ENCODE peak calls at places on chromosomes 2 and 18, in five cellular contexts. Y is HepG2, Q is heart right ventricle, P is body of pancreas, S is aorta. H is an unnamed sample.

GRCh38 chr2:133817680-133818566 is 249.7 kb upstream of the NCKAP5 start:
- DNase-seq in Y (peak; percentile 48), Q (no peak), S (no peak), P (no peak), H (no peak)

GRCh38 chr18:57833441-57834101 is 30.5 kb upstream of the ATP8B1 start:
- DNase-seq in S (no peak), Q (no peak), Y (peak; percentile 16), P (peak; percentile 50), H (no peak)

GRCh38 chr18:62788891-62789290 is 73.5 kb downstream of the PHLPP1 start:
- DNase-seq in S (no peak), Y (no peak), Q (no peak), P (no peak), H (no peak)

GRCh38 chr2:152573168-152573567 is 144.1 kb downstream of the PRPF40A start:
- DNase-seq in Y (no peak), Q (no peak), P (no peak), S (no peak), H (no peak)

GRCh38 chr2:6163932-6164331 is 471.7 kb downstream of the SOX11 start:
- DNase-seq in Q (no peak), Y (no peak), S (no peak), P (no peak), H (no peak)

GRCh38 chr2:69983392-69983791 is 22.0 kb upstream of the ASPRV1 start:
- DNase-seq in Q (no peak), S (peak; percentile 35), P (no peak), Y (no peak), H (no peak)

GRCh38 chr2:69001879-69002278 is 11.1 kb upstream of the ANTXR1 start:
- DNase-seq in Y (no peak), P (no peak), Q (no peak), S (no peak), H (no peak)

GRCh38 chr2:171158790-171159325 is 1.8 kb downstream of the TLK1 start:
- DNase-seq in Y (no peak), S (no peak), Q (no peak), P (no peak), H (no peak)

GRCh38 chr18:72826736-72827135 is 41.1 kb downstream of the NETO1 start:
- DNase-seq in S (no peak), Q (no peak), P (no peak), Y (no peak), H (no peak)

GRCh38 chr2:215080545-215080944 is 57.9 kb downstream of the ABCA12 start:
- DNase-seq in Y (no peak), P (no peak), S (no peak), Q (no peak), H (no peak)

GRCh38 chr18:2050702-2051201 is 520.6 kb downstream of the METTL4 start:
- DNase-seq in S (no peak), P (no peak), Q (no peak), Y (no peak), H (no peak)

GRCh38 chr2:149741646-149742045 is 154.1 kb upstream of the MMADHC start:
- DNase-seq in S (no peak), Y (no peak), Q (no peak), P (no peak), H (no peak)

GRCh38 chr2:111927723-111928122 is 29.3 kb downstream of the MERTK start:
- DNase-seq in Y (no peak), Q (no peak), S (no peak), P (no peak), H (no peak)

GRCh38 chr2:164621761-164622105 is 451 bp upstream of the GRB14 start:
- DNase-seq in S (no peak), P (peak; percentile 15), Q (no peak), Y (no peak), H (no peak)

GRCh38 chr2:190343170-190343499 is 254 bp upstream of the INPP1 start:
- DNase-seq in Q (no peak), S (no peak), Y (no peak), P (no peak), H (no peak)

GRCh38 chr2:72198532-72199241 is 51.0 kb upstream of the CYP26B1 start:
- DNase-seq in P (no peak), Y (peak; percentile 34), S (no peak), Q (no peak), H (no peak)

GRCh38 chr2:169480079-169480465 is 778 bp downstream of the BBS5 start:
- DNase-seq in S (no peak), Y (no peak), Q (no peak), P (no peak), H (no peak)

GRCh38 chr2:240219208-240219890 is 78.9 kb upstream of the OTOS start:
- DNase-seq in S (no peak), Y (no peak), Q (no peak), P (no peak), H (no peak)

GRCh38 chr2:98269274-98269673 is 77.0 kb upstream of the CNGA3 start:
- DNase-seq in S (no peak), Q (peak; percentile 17), P (peak; percentile 31), Y (peak; percentile 44), H (no peak)

GRCh38 chr18:43789234-43790000 is 512.1 kb upstream of the SYT4 start:
- DNase-seq in P (no peak), S (no peak), Y (no peak), Q (peak; percentile 7), H (no peak)

GRCh38 chr2:181124499-181124898 is 144.1 kb downstream of the UBE2E3 start:
- DNase-seq in S (no peak), Y (no peak), P (no peak), Q (no peak), H (no peak)

GRCh38 chr18:79805211-79805862 is 7.6 kb downstream of the KCNG2 start:
- DNase-seq in Y (no peak), S (no peak), P (no peak), Q (no peak), H (no peak)

GRCh38 chr2:99808801-99809200 is 319.0 kb upstream of the REV1 start:
- DNase-seq in P (no peak), S (no peak), Y (no peak), Q (no peak), H (no peak)

GRCh38 chr2:95278051-95278471 is 3.8 kb downstream of the PROM2 start:
- DNase-seq in Y (no peak), Q (no peak), P (peak; percentile 20), S (no peak), H (peak; percentile 39)

GRCh38 chr18:38576915-38577314 is 1011.3 kb upstream of the CELF4 start:
- DNase-seq in S (no peak), Y (no peak), Q (no peak), P (no peak), H (no peak)

GRCh38 chr2:48694143-48694542 is 61.4 kb downstream of the LHCGR start:
- DNase-seq in Y (peak; percentile 27), P (no peak), S (no peak), Q (no peak), H (no peak)

GRCh38 chr2:145110668-145111067 is 590.7 kb upstream of the ZEB2 start:
- DNase-seq in Y (no peak), S (no peak), P (no peak), Q (no peak), H (no peak)

GRCh38 chr2:108586116-108586515 is 51.8 kb downstream of the LIMS1 start:
- DNase-seq in P (no peak), S (no peak), Y (no peak), Q (no peak), H (no peak)

GRCh38 chr2:80947601-80948130 is 643.1 kb upstream of the LRRTM1 start:
- DNase-seq in P (no peak), S (no peak), Q (no peak), Y (no peak), H (no peak)

GRCh38 chr2:112541315-112542122 is 746 bp upstream of the POLR1B start:
- DNase-seq in S (peak; percentile 85), Y (no peak), P (peak; percentile 56), Q (peak; percentile 72), H (peak; percentile 67)

GRCh38 chr2:227717687-227718567 is at the start of gene SLC19A3:
- DNase-seq in Y (peak; percentile 69), Q (peak; percentile 81), P (peak; percentile 85), S (peak; percentile 91), H (peak; percentile 89)

GRCh38 chr2:193506035-193506434 is 1311.3 kb upstream of the TMEFF2 start:
- DNase-seq in Y (no peak), Q (no peak), S (no peak), P (no peak), H (no peak)

GRCh38 chr2:143525006-143525405 is 395.8 kb downstream of the ARHGAP15 start:
- DNase-seq in Y (no peak), S (no peak), P (no peak), Q (no peak), H (no peak)

GRCh38 chr2:27627963-27628766 is 647 bp downstream of the CCDC121 start:
- DNase-seq in Q (no peak), S (peak; percentile 57), Y (peak; percentile 45), P (peak; percentile 16), H (no peak)

GRCh38 chr2:96090181-96090500 is 26.2 kb downstream of the ADRA2B start:
- DNase-seq in Y (no peak), Q (no peak), S (no peak), P (no peak), H (no peak)

GRCh38 chr2:218781691-218782528 is at the start of gene CYP27A1:
- DNase-seq in P (peak; percentile 50), Q (peak; percentile 46), S (peak; percentile 79), Y (peak; percentile 83), H (peak; percentile 78)
- H3K27ac ChIP-seq in P (peak within 1 kb of the TSS; percentile 56), Q (peak within 1 kb of the TSS; percentile 84), S (peak within 1 kb of the TSS; percentile 74), Y (peak within 1 kb of the TSS; percentile 97), H (peak within 1 kb of the TSS; percentile 78)

GRCh38 chr2:74653985-74654882 is at the start of gene SEMA4F:
- DNase-seq in Y (peak; percentile 97), Q (peak; percentile 97), S (peak; percentile 97), P (peak; percentile 98), H (peak; percentile 95)

GRCh38 chr2:74648009-74648443 is at the start of gene M1AP:
- DNase-seq in Q (no peak), Y (no peak), S (no peak), P (peak; percentile 17), H (no peak)

GRCh38 chr2:74655579-74655978 is 1.5 kb downstream of the SEMA4F start:
- DNase-seq in S (no peak), Y (no peak), Q (no peak), P (no peak), H (no peak)

GRCh38 chr2:74658516-74658915 is 4.5 kb downstream of the SEMA4F start:
- DNase-seq in S (no peak), Q (no peak), Y (no peak), P (no peak), H (no peak)

DNA sequence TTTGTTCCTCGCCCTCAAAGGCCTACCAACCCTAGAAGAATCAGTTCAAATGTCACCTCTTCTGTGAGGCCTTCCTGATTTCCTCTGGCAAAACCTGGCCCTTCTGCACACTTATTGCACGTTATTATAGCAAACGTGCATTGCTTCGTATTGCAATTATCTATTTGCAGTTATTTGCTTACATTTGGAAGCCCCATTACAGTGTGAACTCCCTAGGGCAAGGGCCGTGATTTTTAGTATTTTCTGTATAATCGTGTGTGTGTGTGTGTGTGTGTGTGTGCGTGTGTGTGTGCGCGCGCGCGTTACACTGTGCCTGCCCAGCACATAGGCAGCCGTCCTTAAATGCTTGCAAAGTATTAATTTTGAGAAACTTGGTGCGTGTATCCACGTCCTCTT is 460 bp upstream of the SEMA4F start:
- DNase-seq in Y (no peak), S (no peak), P (no peak), Q (no peak), H (no peak)
- H3K27ac ChIP-seq in Y (no peak overlapping the region), S (no peak overlapping the region), P (peak overlapping the region; percentile 31), Q (no peak overlapping the region), H (no peak overlapping the region)

GRCh38 chr2:74571058-74571457 is 16.5 kb downstream of the DOK1 start:
- DNase-seq in Q (no peak), P (no peak), S (no peak), Y (no peak), H (no peak)
- H3K27ac ChIP-seq in Q (no peak overlapping the region), P (no peak overlapping the region), S (no peak overlapping the region), Y (no peak overlapping the region), H (no peak overlapping the region)

GRCh38 chr18:13415736-13416135 is 197.2 kb downstream of the LDLRAD4 start:
- DNase-seq in P (no peak), S (no peak), Q (no peak), Y (no peak), H (no peak)
- H3K27ac ChIP-seq in P (no peak overlapping the region), S (no peak overlapping the region), Q (no peak overlapping the region), Y (no peak overlapping the region), H (peak overlapping the region; percentile 7)

H was measured in psoas muscle.